ENCODE peak calls at places on chromosomes 2 and 18, in four cellular contexts. One of them, this sample, is unnamed.

GRCh38 chr2:11257078-11257477 is 87.4 kb downstream of the ROCK2 start:
- DNase-seq in K562: no peak
- DNase-seq in A549: no peak
- DNase-seq in HepG2: no peak
- DNase-seq in this sample: peak; percentile 16

GRCh38 chr2:239307921-239308620 is 92.7 kb downstream of the HDAC4 start:
- DNase-seq in K562: no peak
- DNase-seq in A549: no peak
- DNase-seq in HepG2: no peak
- DNase-seq in this sample: no peak

GRCh38 chr2:54444503-54444902 is 11.6 kb upstream of the SPTBN1 start:
- DNase-seq in K562: no peak
- DNase-seq in A549: no peak
- DNase-seq in HepG2: no peak
- DNase-seq in this sample: no peak

GRCh38 chr2:230592775-230593174 is 119.9 kb upstream of the CAB39 start:
- DNase-seq in K562: no peak
- DNase-seq in A549: no peak
- DNase-seq in HepG2: no peak
- DNase-seq in this sample: no peak

GRCh38 chr2:40690525-40690924 is 238.6 kb upstream of the SLC8A1 start:
- DNase-seq in K562: no peak
- DNase-seq in A549: no peak
- DNase-seq in HepG2: no peak
- DNase-seq in this sample: no peak

GRCh38 chr2:236637691-236638569 is 68.3 kb downstream of the ACKR3 start:
- DNase-seq in K562: no peak
- DNase-seq in A549: no peak
- DNase-seq in HepG2: no peak
- DNase-seq in this sample: no peak

GRCh38 chr18:394997-395383 is 105.5 kb downstream of the COLEC12 start:
- DNase-seq in K562: no peak
- DNase-seq in A549: no peak
- DNase-seq in HepG2: no peak
- DNase-seq in this sample: no peak

GRCh38 chr2:65172994-65173790 is 43.3 kb upstream of the RAB1A start:
- DNase-seq in K562: no peak
- DNase-seq in A549: no peak
- DNase-seq in HepG2: peak; percentile 64
- DNase-seq in this sample: no peak

GRCh38 chr2:27627963-27628766 is 647 bp downstream of the CCDC121 start:
- DNase-seq in K562: peak; percentile 14
- DNase-seq in A549: peak; percentile 50
- DNase-seq in HepG2: peak; percentile 45
- DNase-seq in this sample: no peak

GRCh38 chr2:226352941-226353558 is 446.6 kb downstream of the IRS1 start:
- DNase-seq in K562: no peak
- DNase-seq in A549: no peak
- DNase-seq in HepG2: no peak
- DNase-seq in this sample: no peak

GRCh38 chr2:214533511-214533910 is 122.7 kb downstream of the VWC2L start:
- DNase-seq in K562: no peak
- DNase-seq in A549: no peak
- DNase-seq in HepG2: no peak
- DNase-seq in this sample: no peak

GRCh38 chr2:105517814-105518705 is 119.2 kb upstream of the FHL2 start:
- DNase-seq in K562: no peak
- DNase-seq in A549: no peak
- DNase-seq in HepG2: no peak
- DNase-seq in this sample: no peak

GRCh38 chr18:10516078-10516477 is 9.7 kb upstream of the NAPG start:
- DNase-seq in K562: no peak
- DNase-seq in A549: no peak
- DNase-seq in HepG2: no peak
- DNase-seq in this sample: no peak

GRCh38 chr2:223760838-223761502 is 76.4 kb downstream of the AP1S3 start:
- DNase-seq in K562: no peak
- DNase-seq in A549: peak; percentile 90
- DNase-seq in HepG2: peak; percentile 77
- DNase-seq in this sample: peak; percentile 25

GRCh38 chr18:58088723-58089074 is 44.7 kb downstream of the NEDD4L start:
- DNase-seq in K562: no peak
- DNase-seq in A549: no peak
- DNase-seq in HepG2: no peak
- DNase-seq in this sample: no peak

GRCh38 chr2:68747918-68748317 is 13.3 kb downstream of the ARHGAP25 start:
- DNase-seq in K562: no peak
- DNase-seq in A549: no peak
- DNase-seq in HepG2: no peak
- DNase-seq in this sample: no peak

GRCh38 chr18:23143871-23144270 is 8.6 kb downstream of the CABLES1 start:
- DNase-seq in K562: no peak
- DNase-seq in A549: no peak
- DNase-seq in HepG2: no peak
- DNase-seq in this sample: no peak

GRCh38 chr18:54558609-54559585 is 32.1 kb upstream of the DYNAP start:
- DNase-seq in K562: peak; percentile 9
- DNase-seq in A549: peak; percentile 16
- DNase-seq in HepG2: peak; percentile 11
- DNase-seq in this sample: no peak

GRCh38 chr2:217064234-217065103 is 204.6 kb upstream of the TNP1 start:
- DNase-seq in K562: no peak
- DNase-seq in A549: no peak
- DNase-seq in HepG2: no peak
- DNase-seq in this sample: peak; percentile 29
- TF ChIP-seq NR3C1 in K562: no peak
- TF ChIP-seq NR3C1 in A549: no peak
- TF ChIP-seq NR3C1 in HepG2: no peak
- TF ChIP-seq NR3C1 in this sample: no peak

DNA sequence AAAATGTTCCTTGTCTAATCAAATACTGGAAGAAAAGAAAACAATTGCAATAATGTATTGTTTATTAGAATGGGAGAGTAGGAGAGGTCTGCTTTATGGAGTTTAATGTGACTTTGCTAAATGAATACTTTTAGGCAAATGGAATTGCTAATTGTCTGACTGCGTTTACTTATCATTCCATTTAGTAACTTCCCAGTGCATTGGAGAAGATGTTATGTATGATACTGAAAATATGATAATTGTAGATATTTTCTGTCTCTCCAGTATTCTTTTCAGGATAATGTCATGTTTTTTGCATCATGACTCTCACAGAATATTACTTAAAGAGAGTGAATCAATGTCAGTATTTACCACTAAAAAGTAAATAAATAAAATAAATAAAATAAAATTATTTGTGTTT is 8.1 kb upstream of the ERBB4 start:
- DNase-seq in K562: no peak
- DNase-seq in A549: no peak
- DNase-seq in HepG2: no peak
- DNase-seq in this sample: no peak
- TF ChIP-seq NR3C1 in K562: no peak
- TF ChIP-seq NR3C1 in A549: no peak
- TF ChIP-seq NR3C1 in HepG2: no peak
- TF ChIP-seq NR3C1 in this sample: no peak

GRCh38 chr2:23602113-23602512 is 217.1 kb downstream of the KLHL29 start:
- DNase-seq in K562: no peak
- DNase-seq in A549: peak; percentile 53
- DNase-seq in HepG2: no peak
- DNase-seq in this sample: no peak
- TF ChIP-seq NR3C1 in K562: no peak
- TF ChIP-seq NR3C1 in A549: no peak
- TF ChIP-seq NR3C1 in HepG2: no peak
- TF ChIP-seq NR3C1 in this sample: no peak

GRCh38 chr2:155372969-155373368 is 674.5 kb downstream of the KCNJ3 start:
- DNase-seq in K562: no peak
- DNase-seq in A549: peak; percentile 22
- DNase-seq in HepG2: no peak
- DNase-seq in this sample: no peak

GRCh38 chr2:155364766-155365165 is 666.3 kb downstream of the KCNJ3 start:
- DNase-seq in K562: no peak
- DNase-seq in A549: no peak
- DNase-seq in HepG2: no peak
- DNase-seq in this sample: no peak

GRCh38 chr2:155363349-155363888 is 664.9 kb downstream of the KCNJ3 start:
- DNase-seq in K562: peak; percentile 53
- DNase-seq in A549: no peak
- DNase-seq in HepG2: no peak
- DNase-seq in this sample: no peak

GRCh38 chr2:155368934-155369333 is 670.4 kb downstream of the KCNJ3 start:
- DNase-seq in K562: no peak
- DNase-seq in A549: peak; percentile 19
- DNase-seq in HepG2: peak; percentile 12
- DNase-seq in this sample: no peak
- TF ChIP-seq NR3C1 in K562: no peak
- TF ChIP-seq NR3C1 in A549: no peak
- TF ChIP-seq NR3C1 in HepG2: no peak
- TF ChIP-seq NR3C1 in this sample: no peak

GRCh38 chr2:100820346-100821254 is 661 bp downstream of the NPAS2 start:
- DNase-seq in K562: no peak
- DNase-seq in A549: no peak
- DNase-seq in HepG2: no peak
- DNase-seq in this sample: peak; percentile 20
- TF ChIP-seq NR3C1 in K562: no peak
- TF ChIP-seq NR3C1 in A549: no peak
- TF ChIP-seq NR3C1 in HepG2: no peak
- TF ChIP-seq NR3C1 in this sample: no peak

DNA sequence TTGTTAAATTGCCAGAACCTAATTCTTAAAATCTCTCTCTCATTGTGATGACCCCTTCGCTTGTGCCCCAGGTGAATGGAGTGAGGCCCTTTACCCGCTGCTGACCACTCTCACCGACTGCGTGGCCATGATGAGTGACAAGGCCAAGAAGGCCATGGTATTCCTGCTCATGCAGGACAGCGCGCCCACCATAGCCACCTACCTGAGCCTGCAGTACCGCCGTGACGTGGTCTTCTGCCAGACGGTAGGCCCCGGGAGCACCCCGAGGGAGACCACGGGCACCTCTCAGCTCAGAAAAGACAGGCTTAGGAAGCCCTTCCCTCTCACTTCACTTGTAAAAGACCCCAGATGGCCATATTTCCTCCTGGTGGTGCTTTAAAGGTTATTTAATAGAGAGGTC is 44.9 kb downstream of the COA5 start:
- DNase-seq in K562: no peak
- DNase-seq in A549: no peak
- DNase-seq in HepG2: no peak
- DNase-seq in this sample: no peak
- TF ChIP-seq NR3C1 in K562: no peak
- TF ChIP-seq NR3C1 in A549: no peak
- TF ChIP-seq NR3C1 in HepG2: no peak
- TF ChIP-seq NR3C1 in this sample: no peak

GRCh38 chr2:33475381-33476099 is 909 bp upstream of the RASGRP3 start:
- DNase-seq in K562: peak; percentile 59
- DNase-seq in A549: peak; percentile 87
- DNase-seq in HepG2: peak; percentile 61
- DNase-seq in this sample: peak; percentile 54

GRCh38 chr2:33476793-33477190 is 343 bp downstream of the RASGRP3 start:
- DNase-seq in K562: no peak
- DNase-seq in A549: no peak
- DNase-seq in HepG2: no peak
- DNase-seq in this sample: no peak

GRCh38 chr2:33477473-33478468 is 1.3 kb downstream of the RASGRP3 start:
- DNase-seq in K562: peak; percentile 60
- DNase-seq in A549: no peak
- DNase-seq in HepG2: no peak
- DNase-seq in this sample: no peak

GRCh38 chr2:33478968-33479691 is 2.7 kb downstream of the RASGRP3 start:
- DNase-seq in K562: peak; percentile 35
- DNase-seq in A549: no peak
- DNase-seq in HepG2: no peak
- DNase-seq in this sample: no peak

DNA sequence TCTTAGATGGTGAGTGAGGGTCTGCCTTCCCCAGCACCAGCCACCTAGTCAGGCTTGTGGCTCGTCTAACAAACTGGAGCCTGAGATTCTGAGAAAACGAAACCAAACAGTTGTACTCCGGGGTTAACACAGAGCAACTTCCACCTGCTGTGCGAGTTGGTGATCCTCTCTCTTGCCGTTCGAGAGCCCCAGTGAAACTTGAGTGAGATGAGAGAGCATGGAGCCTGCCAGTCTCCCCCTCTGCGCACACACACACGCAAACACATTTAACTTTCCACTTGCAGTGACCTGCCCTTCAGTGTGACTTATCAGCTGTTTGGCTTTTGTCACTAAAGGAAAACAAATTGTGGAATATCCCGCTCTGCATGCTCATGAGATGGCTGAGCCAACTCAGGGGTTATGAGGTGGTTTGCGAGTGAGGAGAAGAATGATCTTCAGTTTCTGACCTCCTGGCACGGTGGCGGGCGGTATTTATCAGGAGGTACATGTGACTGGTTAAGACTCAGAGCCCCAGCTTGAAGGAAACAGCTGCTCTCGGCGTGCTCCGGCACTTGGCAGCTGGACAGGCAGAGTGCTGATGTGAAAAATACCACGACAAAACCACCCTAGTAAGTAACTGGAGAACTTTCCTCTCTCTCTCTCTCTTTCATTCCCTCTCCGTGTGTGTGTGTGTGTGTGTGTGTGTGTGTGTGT is at the start of gene RASGRP3:
- DNase-seq in K562: peak; percentile 46
- DNase-seq in A549: peak; percentile 64
- DNase-seq in HepG2: peak; percentile 44
- DNase-seq in this sample: peak; percentile 17
- TF ChIP-seq NR3C1 in K562: no peak
- TF ChIP-seq NR3C1 in A549: no peak
- TF ChIP-seq NR3C1 in HepG2: no peak
- TF ChIP-seq NR3C1 in this sample: no peak

DNA sequence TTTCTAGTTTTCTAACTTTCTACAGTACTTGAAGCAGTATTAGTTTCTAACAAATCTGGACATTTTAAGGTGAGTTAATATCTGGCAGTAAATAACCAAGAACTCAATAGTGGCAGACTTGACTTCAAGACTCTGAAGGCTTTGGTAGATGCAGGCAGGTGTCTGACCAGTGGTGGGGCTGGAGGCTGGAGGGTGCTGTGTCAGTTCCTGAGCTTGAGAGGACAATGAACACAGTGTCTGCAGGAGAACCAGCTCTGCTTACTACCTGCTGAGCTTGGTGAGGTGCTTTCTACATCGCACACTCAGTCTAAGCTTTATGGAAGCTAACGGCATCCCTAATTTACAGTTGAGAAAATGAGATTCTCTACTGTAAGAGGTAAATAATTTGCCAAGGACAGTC is 21.2 kb downstream of the ALLC start:
- DNase-seq in K562: no peak
- DNase-seq in A549: no peak
- DNase-seq in HepG2: no peak
- DNase-seq in this sample: no peak
- TF ChIP-seq NR3C1 in K562: no peak
- TF ChIP-seq NR3C1 in A549: no peak
- TF ChIP-seq NR3C1 in HepG2: no peak
- TF ChIP-seq NR3C1 in this sample: no peak

DNA sequence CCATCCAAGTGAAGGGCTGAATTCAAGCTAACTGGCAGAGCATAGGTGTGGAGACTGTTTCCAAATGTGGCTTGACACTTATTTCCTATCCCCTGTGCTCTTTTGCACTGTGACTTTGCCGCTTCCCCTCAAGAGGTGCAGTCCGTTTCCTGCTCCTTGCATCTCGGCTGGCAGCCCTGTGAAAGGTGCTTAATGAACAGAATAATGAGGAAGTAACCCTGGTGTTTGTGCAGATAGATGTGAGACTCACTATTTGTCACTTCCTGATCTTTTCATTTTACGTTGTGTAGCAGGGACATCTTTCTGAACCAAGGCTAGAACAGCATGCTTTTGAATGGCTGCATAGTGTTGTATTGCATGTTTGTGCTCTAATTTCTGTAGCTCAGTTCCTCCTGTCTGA is 60.8 kb downstream of the CEP192 start:
- DNase-seq in K562: no peak
- DNase-seq in A549: no peak
- DNase-seq in HepG2: no peak
- DNase-seq in this sample: no peak
- TF ChIP-seq NR3C1 in K562: no peak
- TF ChIP-seq NR3C1 in A549: no peak
- TF ChIP-seq NR3C1 in HepG2: no peak
- TF ChIP-seq NR3C1 in this sample: no peak